ENCODE peak calls at places on chromosome 21, in five cellular contexts. One of them, this sample, is unnamed. For H3K4me1 and H3K27me3, the result is how much of the 10 kb centered on the place peaks cover.

GRCh38 chr21:45577806-45578801 is 35.9 kb upstream of the SLC19A1 start:
- DNase-seq in neuronal stem cell: no peak
- DNase-seq in esophagus squamous epithelium: no peak
- DNase-seq in mammary epithelial cell: no peak
- DNase-seq in psoas muscle: no peak
- DNase-seq in this sample: no peak

GRCh38 chr21:35529141-35529863 is 480.2 kb upstream of the RUNX1 start:
- DNase-seq in psoas muscle: no peak
- DNase-seq in mammary epithelial cell: no peak
- DNase-seq in esophagus squamous epithelium: no peak
- DNase-seq in neuronal stem cell: no peak
- DNase-seq in this sample: no peak

GRCh38 chr21:45698493-45698947 is 55.0 kb downstream of the PCBP3 start:
- DNase-seq in mammary epithelial cell: peak
- DNase-seq in esophagus squamous epithelium: no peak
- DNase-seq in neuronal stem cell: no peak
- DNase-seq in psoas muscle: peak
- DNase-seq in this sample: no peak

GRCh38 chr21:36038701-36039497 is 21.4 kb downstream of the SETD4 start:
- DNase-seq in mammary epithelial cell: no peak
- DNase-seq in esophagus squamous epithelium: no peak
- DNase-seq in psoas muscle: no peak
- DNase-seq in neuronal stem cell: no peak
- DNase-seq in this sample: no peak

GRCh38 chr21:28100366-28100765 is 892.3 kb downstream of the LTN1 start:
- DNase-seq in mammary epithelial cell: no peak
- DNase-seq in esophagus squamous epithelium: no peak
- DNase-seq in psoas muscle: no peak
- DNase-seq in neuronal stem cell: no peak
- DNase-seq in this sample: no peak

GRCh38 chr21:28928578-28929124 is 64.0 kb downstream of the LTN1 start:
- DNase-seq in psoas muscle: no peak
- DNase-seq in mammary epithelial cell: peak
- DNase-seq in neuronal stem cell: no peak
- DNase-seq in esophagus squamous epithelium: no peak
- DNase-seq in this sample: no peak

GRCh38 chr21:37006521-37007291 is at the start of gene RIPPLY3:
- DNase-seq in neuronal stem cell: no peak
- DNase-seq in psoas muscle: no peak
- DNase-seq in mammary epithelial cell: peak
- DNase-seq in esophagus squamous epithelium: no peak
- DNase-seq in this sample: no peak

GRCh38 chr21:22399717-22400520 is 1401.7 kb downstream of the NCAM2 start:
- DNase-seq in esophagus squamous epithelium: no peak
- DNase-seq in mammary epithelial cell: no peak
- DNase-seq in neuronal stem cell: no peak
- DNase-seq in psoas muscle: no peak
- DNase-seq in this sample: no peak

GRCh38 chr21:46500224-46500861 is 41.7 kb downstream of the DIP2A start:
- DNase-seq in mammary epithelial cell: peak
- DNase-seq in esophagus squamous epithelium: no peak
- DNase-seq in neuronal stem cell: no peak
- DNase-seq in psoas muscle: no peak
- DNase-seq in this sample: no peak

GRCh38 chr21:39537571-39537970 is 75.2 kb upstream of the B3GALT5 start:
- DNase-seq in esophagus squamous epithelium: no peak
- DNase-seq in mammary epithelial cell: no peak
- DNase-seq in psoas muscle: no peak
- DNase-seq in neuronal stem cell: no peak
- DNase-seq in this sample: peak

GRCh38 chr21:46229923-46230260 is 1.3 kb upstream of the LSS start:
- DNase-seq in mammary epithelial cell: no peak
- DNase-seq in psoas muscle: no peak
- DNase-seq in esophagus squamous epithelium: no peak
- DNase-seq in neuronal stem cell: no peak
- DNase-seq in this sample: no peak

GRCh38 chr21:37064841-37065240 is 8.0 kb downstream of the PIGP start:
- DNase-seq in mammary epithelial cell: no peak
- DNase-seq in psoas muscle: no peak
- DNase-seq in esophagus squamous epithelium: no peak
- DNase-seq in neuronal stem cell: no peak
- DNase-seq in this sample: no peak

GRCh38 chr21:45724345-45724961 is 80.9 kb downstream of the PCBP3 start:
- DNase-seq in neuronal stem cell: no peak
- DNase-seq in mammary epithelial cell: no peak
- DNase-seq in esophagus squamous epithelium: no peak
- DNase-seq in psoas muscle: no peak
- DNase-seq in this sample: no peak

GRCh38 chr21:45471229-45472052 is 66.5 kb downstream of the COL18A1 start:
- DNase-seq in mammary epithelial cell: peak
- DNase-seq in psoas muscle: peak
- DNase-seq in neuronal stem cell: no peak
- DNase-seq in esophagus squamous epithelium: no peak
- DNase-seq in this sample: no peak

GRCh38 chr21:14526199-14526598 is 19.9 kb downstream of the SAMSN1 start:
- DNase-seq in psoas muscle: no peak
- DNase-seq in neuronal stem cell: no peak
- DNase-seq in mammary epithelial cell: no peak
- DNase-seq in esophagus squamous epithelium: no peak
- DNase-seq in this sample: no peak

GRCh38 chr21:14526816-14527689 is 19.1 kb downstream of the SAMSN1 start:
- DNase-seq in mammary epithelial cell: no peak
- DNase-seq in esophagus squamous epithelium: no peak
- DNase-seq in psoas muscle: no peak
- DNase-seq in neuronal stem cell: no peak
- DNase-seq in this sample: no peak

GRCh38 chr21:14520535-14520934 is 25.6 kb downstream of the SAMSN1 start:
- DNase-seq in neuronal stem cell: no peak
- DNase-seq in esophagus squamous epithelium: no peak
- DNase-seq in psoas muscle: no peak
- DNase-seq in mammary epithelial cell: no peak
- DNase-seq in this sample: no peak

GRCh38 chr21:14522689-14523088 is 23.4 kb downstream of the SAMSN1 start:
- DNase-seq in psoas muscle: no peak
- DNase-seq in mammary epithelial cell: no peak
- DNase-seq in neuronal stem cell: no peak
- DNase-seq in esophagus squamous epithelium: no peak
- DNase-seq in this sample: no peak

GRCh38 chr21:14523234-14523633 is 22.9 kb downstream of the SAMSN1 start:
- DNase-seq in psoas muscle: peak
- DNase-seq in neuronal stem cell: no peak
- DNase-seq in esophagus squamous epithelium: no peak
- DNase-seq in mammary epithelial cell: no peak
- DNase-seq in this sample: no peak
- H3K4me1 ChIP-seq in psoas muscle: under half
- H3K4me1 ChIP-seq in neuronal stem cell: under half
- H3K4me1 ChIP-seq in esophagus squamous epithelium: under half
- H3K4me1 ChIP-seq in mammary epithelial cell: under half
- H3K4me1 ChIP-seq in this sample: under half

GRCh38 chr21:26405735-26406361 is 167.2 kb downstream of the CYYR1 start:
- DNase-seq in mammary epithelial cell: peak
- DNase-seq in psoas muscle: no peak
- DNase-seq in esophagus squamous epithelium: no peak
- DNase-seq in neuronal stem cell: no peak
- DNase-seq in this sample: peak
- H3K4me3 ChIP-seq in mammary epithelial cell: peak
- H3K4me3 ChIP-seq in psoas muscle: no peak
- H3K4me3 ChIP-seq in esophagus squamous epithelium: peak
- H3K4me3 ChIP-seq in neuronal stem cell: no peak
- H3K4me3 ChIP-seq in this sample: no peak

GRCh38 chr21:43867332-43867703 is 2.3 kb downstream of the AGPAT3 start:
- DNase-seq in neuronal stem cell: no peak
- DNase-seq in psoas muscle: no peak
- DNase-seq in mammary epithelial cell: no peak
- DNase-seq in esophagus squamous epithelium: no peak
- DNase-seq in this sample: no peak

GRCh38 chr21:43866659-43867331 is 1.8 kb downstream of the AGPAT3 start:
- DNase-seq in mammary epithelial cell: peak
- DNase-seq in esophagus squamous epithelium: no peak
- DNase-seq in neuronal stem cell: no peak
- DNase-seq in psoas muscle: no peak
- DNase-seq in this sample: no peak

GRCh38 chr21:43865471-43866181 is 603 bp downstream of the AGPAT3 start:
- DNase-seq in neuronal stem cell: no peak
- DNase-seq in psoas muscle: peak
- DNase-seq in esophagus squamous epithelium: no peak
- DNase-seq in mammary epithelial cell: peak
- DNase-seq in this sample: no peak

GRCh38 chr21:43864806-43865470 is at the start of gene AGPAT3:
- DNase-seq in psoas muscle: peak
- DNase-seq in neuronal stem cell: no peak
- DNase-seq in esophagus squamous epithelium: no peak
- DNase-seq in mammary epithelial cell: no peak
- DNase-seq in this sample: peak

GRCh38 chr21:43866233-43866632 is 1.2 kb downstream of the AGPAT3 start:
- DNase-seq in mammary epithelial cell: peak
- DNase-seq in psoas muscle: peak
- DNase-seq in neuronal stem cell: no peak
- DNase-seq in esophagus squamous epithelium: no peak
- DNase-seq in this sample: peak
- H3K27me3 ChIP-seq in mammary epithelial cell: under half
- H3K27me3 ChIP-seq in psoas muscle: under half
- H3K27me3 ChIP-seq in neuronal stem cell: under half
- H3K27me3 ChIP-seq in esophagus squamous epithelium: under half
- H3K27me3 ChIP-seq in this sample: under half

GRCh38 chr21:34357889-34358288 is 5.9 kb upstream of the KCNE2 start:
- DNase-seq in esophagus squamous epithelium: no peak
- DNase-seq in neuronal stem cell: no peak
- DNase-seq in mammary epithelial cell: no peak
- DNase-seq in psoas muscle: no peak
- DNase-seq in this sample: no peak
- H3K4me1 ChIP-seq in esophagus squamous epithelium: under half
- H3K4me1 ChIP-seq in neuronal stem cell: under half
- H3K4me1 ChIP-seq in mammary epithelial cell: under half
- H3K4me1 ChIP-seq in psoas muscle: under half
- H3K4me1 ChIP-seq in this sample: under half

GRCh38 chr21:15050588-15051377 is 14.0 kb downstream of the NRIP1 start:
- DNase-seq in psoas muscle: no peak
- DNase-seq in neuronal stem cell: no peak
- DNase-seq in mammary epithelial cell: no peak
- DNase-seq in esophagus squamous epithelium: no peak
- DNase-seq in this sample: no peak
- H3K4me3 ChIP-seq in psoas muscle: no peak
- H3K4me3 ChIP-seq in neuronal stem cell: no peak
- H3K4me3 ChIP-seq in mammary epithelial cell: no peak
- H3K4me3 ChIP-seq in esophagus squamous epithelium: no peak
- H3K4me3 ChIP-seq in this sample: no peak

GRCh38 chr21:42414553-42414927 is 10.8 kb downstream of the UBASH3A start:
- DNase-seq in esophagus squamous epithelium: no peak
- DNase-seq in mammary epithelial cell: no peak
- DNase-seq in psoas muscle: no peak
- DNase-seq in neuronal stem cell: no peak
- DNase-seq in this sample: no peak

GRCh38 chr21:42413500-42413899 is 9.8 kb downstream of the UBASH3A start:
- DNase-seq in neuronal stem cell: no peak
- DNase-seq in esophagus squamous epithelium: no peak
- DNase-seq in psoas muscle: no peak
- DNase-seq in mammary epithelial cell: no peak
- DNase-seq in this sample: no peak

GRCh38 chr21:42413093-42413492 is 9.4 kb downstream of the UBASH3A start:
- DNase-seq in esophagus squamous epithelium: no peak
- DNase-seq in psoas muscle: no peak
- DNase-seq in neuronal stem cell: no peak
- DNase-seq in mammary epithelial cell: no peak
- DNase-seq in this sample: no peak

GRCh38 chr21:42414928-42415769 is 11.4 kb downstream of the UBASH3A start:
- DNase-seq in esophagus squamous epithelium: no peak
- DNase-seq in neuronal stem cell: no peak
- DNase-seq in psoas muscle: no peak
- DNase-seq in mammary epithelial cell: peak
- DNase-seq in this sample: no peak

DNA sequence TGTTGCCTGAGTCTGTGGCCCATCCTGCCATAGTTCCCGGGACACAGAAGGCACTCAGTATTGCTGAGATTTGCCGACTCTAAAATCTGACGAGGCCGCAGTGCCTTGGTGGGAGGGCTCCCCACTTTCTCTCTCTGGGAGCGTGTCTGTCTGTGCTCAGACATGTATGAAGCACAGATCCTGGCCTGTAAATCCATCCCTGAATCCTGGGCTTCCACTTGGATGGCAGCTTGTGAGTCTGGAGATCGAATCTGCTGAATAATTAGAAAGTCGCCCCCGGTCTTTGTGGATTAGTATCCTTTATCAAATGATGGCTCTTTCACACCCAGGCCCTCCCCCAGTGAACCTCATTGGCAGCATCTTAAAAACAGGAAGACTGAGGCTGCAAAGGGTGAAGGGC is 10.4 kb downstream of the UBASH3A start:
- DNase-seq in mammary epithelial cell: no peak
- DNase-seq in neuronal stem cell: no peak
- DNase-seq in esophagus squamous epithelium: no peak
- DNase-seq in psoas muscle: no peak
- DNase-seq in this sample: no peak
- H3K27me3 ChIP-seq in mammary epithelial cell: under half
- H3K27me3 ChIP-seq in neuronal stem cell: under half
- H3K27me3 ChIP-seq in esophagus squamous epithelium: under half
- H3K27me3 ChIP-seq in psoas muscle: under half
- H3K27me3 ChIP-seq in this sample: under half